ENCODE peak calls at places on chromosomes 1 and 21, in six cellular contexts. F is fibroblast of villous mesenchyme, H is H9, A is cardiac muscle cell, L is foreskin fibroblast, N is retinal pigment epithelial cell. T is an unnamed sample.

GRCh38 chr1:157819886-157820285 is at the start of gene FCRL1:
- DNase-seq in F (no peak), L (no peak), H (no peak), A (no peak), N (no peak), T (peak; percentile 33)

GRCh38 chr1:65235867-65236805 is 73.2 kb upstream of the DNAJC6 start:
- DNase-seq in A (peak; percentile 69), N (no peak), F (peak; percentile 63), H (no peak), L (peak; percentile 63), T (no peak)

GRCh38 chr1:2476066-2476999 is at the start of gene PLCH2:
- DNase-seq in L (no peak), F (no peak), N (no peak), A (no peak), H (no peak), T (no peak)

GRCh38 chr1:227764019-227764391 is 28.8 kb downstream of the SNAP47 start:
- DNase-seq in L (peak; percentile 38), H (no peak), A (no peak), N (no peak), F (peak; percentile 10), T (no peak)

GRCh38 chr21:16842716-16843115 is 670.1 kb upstream of the CXADR start:
- DNase-seq in H (no peak), A (no peak), N (no peak), F (peak; percentile 17), L (peak; percentile 64), T (no peak)

GRCh38 chr1:240602189-240602588 is 9.8 kb downstream of the GREM2 start:
- DNase-seq in A (no peak), F (peak; percentile 8), H (no peak), L (peak; percentile 48), N (no peak), T (no peak)

GRCh38 chr1:205450448-205450847 is 5.4 kb downstream of the BLACAT1 start:
- DNase-seq in L (no peak), N (no peak), F (no peak), A (peak; percentile 41), H (peak; percentile 78), T (no peak)

GRCh38 chr21:37915941-37916794 is at the start of gene KCNJ6:
- DNase-seq in N (no peak), A (peak; percentile 87), H (peak; percentile 87), L (peak; percentile 82), F (peak; percentile 39), T (no peak)

GRCh38 chr21:18524097-18524496 is 120.5 kb upstream of the TMPRSS15 start:
- DNase-seq in N (no peak), H (no peak), L (no peak), A (no peak), F (no peak), T (no peak)

GRCh38 chr1:228118040-228118439 is 8.9 kb upstream of the MRPL55 start:
- DNase-seq in N (no peak), H (no peak), F (no peak), L (no peak), A (no peak), T (no peak)

GRCh38 chr1:10020668-10021067 is 12.1 kb upstream of the UBE4B start:
- DNase-seq in N (no peak), L (peak; percentile 39), H (no peak), F (no peak), A (no peak), T (no peak)

GRCh38 chr1:55081188-55081904 is 42.0 kb downstream of the PCSK9 start:
- DNase-seq in N (peak; percentile 7), A (no peak), F (peak; percentile 74), L (peak; percentile 22), H (no peak), T (no peak)

DNA sequence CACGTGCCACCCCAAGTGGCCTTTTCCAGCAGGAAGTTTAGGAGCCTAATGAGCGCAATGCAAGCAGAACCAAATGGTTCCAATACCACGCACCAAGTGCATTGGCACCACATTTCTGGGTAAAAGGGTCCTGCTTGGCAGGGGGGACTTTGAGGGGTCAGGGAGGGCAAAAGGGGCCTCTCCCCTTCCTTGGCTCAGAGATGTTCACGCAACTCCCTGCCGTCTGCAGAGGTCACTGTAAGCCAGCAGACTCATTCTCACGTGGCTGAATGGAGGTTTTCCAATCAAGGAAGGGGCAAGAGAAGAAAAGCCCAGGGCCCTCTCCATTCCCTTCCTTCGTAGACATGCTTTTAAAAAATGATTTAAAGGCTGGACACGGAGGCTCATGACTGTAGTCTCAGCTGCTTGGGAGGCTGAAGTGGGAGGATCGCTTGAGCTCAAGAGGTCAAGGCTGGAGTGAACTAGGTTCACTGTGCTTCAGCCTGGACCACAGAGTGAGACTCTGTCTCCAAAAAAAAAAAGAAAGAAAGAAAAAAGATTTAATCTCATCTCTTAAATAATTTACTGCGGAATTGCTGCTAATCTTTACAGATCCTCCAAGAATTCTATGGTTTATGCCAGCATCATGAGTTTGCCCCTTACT is 80.3 kb downstream of the RUNX3 start:
- DNase-seq in H (peak; percentile 46), A (peak; percentile 55), N (no peak), F (peak; percentile 60), L (peak; percentile 35), T (no peak)
- TF ChIP-seq CTCF in H (peak; percentile 62), A (peak; percentile 19), N (peak; percentile 41), F (peak; percentile 22), L (peak; percentile 9), T (no peak)

GRCh38 chr1:154819628-154820590 is 50.2 kb downstream of the KCNN3 start:
- DNase-seq in L (peak; percentile 14), F (no peak), H (peak; percentile 70), A (peak; percentile 44), N (no peak), T (no peak)
- TF ChIP-seq CTCF in L (peak; percentile 31), F (peak; percentile 46), H (peak; percentile 77), A (peak; percentile 42), N (peak; percentile 64), T (no peak)

DNA sequence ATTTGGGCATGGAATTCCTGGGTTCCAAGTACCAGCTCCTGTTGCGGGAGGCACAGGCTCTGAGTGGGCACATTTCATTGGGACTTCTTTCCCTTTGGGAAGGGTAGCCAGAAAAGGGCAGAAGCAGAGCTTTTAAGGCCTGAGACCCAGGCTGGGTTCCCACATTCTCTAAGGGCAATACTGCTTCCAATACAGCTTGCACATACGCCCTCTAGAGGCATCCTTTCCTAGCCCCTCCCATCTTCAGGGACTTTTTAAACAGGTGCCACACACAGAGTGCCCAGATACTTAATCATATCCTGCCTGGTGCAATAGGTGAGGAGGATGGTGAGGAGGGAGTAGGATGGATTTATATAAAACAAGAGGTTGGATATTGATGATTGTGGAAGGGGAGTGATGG is 5.7 kb downstream of the GPR88 start:
- DNase-seq in H (peak; percentile 70), A (no peak), N (no peak), F (no peak), L (no peak), T (no peak)
- TF ChIP-seq CTCF in H (peak; percentile 79), A (peak; percentile 35), N (peak; percentile 42), F (peak; percentile 25), L (no peak), T (no peak)

GRCh38 chr1:233791372-233791703 is 113.1 kb upstream of the SLC35F3 start:
- DNase-seq in A (no peak), F (no peak), N (no peak), H (no peak), L (no peak), T (no peak)
- TF ChIP-seq CTCF in A (no peak), F (no peak), N (no peak), H (peak; percentile 1), L (no peak), T (peak; percentile 8)

GRCh38 chr1:237043846-237044636 is 2.1 kb downstream of the RYR2 start:
- DNase-seq in A (peak; percentile 96), H (no peak), F (no peak), L (no peak), N (no peak), T (no peak)

GRCh38 chr1:237048803-237049202 is 6.8 kb downstream of the RYR2 start:
- DNase-seq in A (no peak), L (no peak), N (no peak), H (no peak), F (no peak), T (no peak)

GRCh38 chr1:237042892-237043576 is 1.1 kb downstream of the RYR2 start:
- DNase-seq in L (no peak), N (peak; percentile 17), A (peak; percentile 68), F (no peak), H (no peak), T (no peak)

GRCh38 chr1:237042467-237042891 is 495 bp downstream of the RYR2 start:
- DNase-seq in H (no peak), N (no peak), F (no peak), A (no peak), L (no peak), T (no peak)

GRCh38 chr1:237045278-237046016 is 3.5 kb downstream of the RYR2 start:
- DNase-seq in L (no peak), N (no peak), A (peak; percentile 69), H (no peak), F (no peak), T (no peak)
- TF ChIP-seq CTCF in L (no peak), N (no peak), A (no peak), H (peak; percentile 56), F (no peak), T (no peak)

DNA sequence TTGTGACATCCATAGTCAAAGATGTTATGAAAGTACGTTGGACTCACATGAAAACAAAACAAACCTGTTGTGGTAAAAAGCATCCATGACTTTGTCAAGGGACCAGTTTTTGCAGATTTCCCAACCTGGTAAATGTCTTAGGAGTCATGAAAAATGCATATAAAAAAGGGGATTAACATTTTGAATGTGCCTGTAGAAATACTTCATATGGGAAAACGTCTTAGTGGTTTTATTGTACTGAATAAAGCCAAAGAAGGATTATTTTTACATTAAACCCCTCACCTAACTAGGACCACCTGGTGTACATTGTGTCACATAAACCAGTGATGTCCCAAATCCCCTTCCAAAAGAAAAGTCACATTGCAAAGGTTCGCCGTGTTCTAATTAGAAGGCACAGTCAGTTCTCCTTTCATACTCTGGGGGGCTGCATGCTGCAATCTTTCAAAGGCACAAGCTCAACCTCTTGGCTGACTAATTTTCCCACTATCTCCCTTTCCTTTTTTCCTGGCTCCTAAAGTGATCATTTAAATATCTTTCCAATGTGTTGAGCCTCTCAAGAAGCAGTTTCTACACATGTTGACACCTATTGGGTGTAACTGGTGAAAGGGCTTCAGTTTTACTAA is 119.8 kb upstream of the SPAG17 start:
- DNase-seq in N (no peak), A (peak; percentile 71), L (peak; percentile 49), H (no peak), F (no peak), T (no peak)
- TF ChIP-seq CTCF in N (peak; percentile 78), A (peak; percentile 43), L (peak; percentile 73), H (peak; percentile 64), F (peak; percentile 13), T (no peak)

T was measured in activated B cell treated with CpG ODN at 0.5 μM for 24 hours.